ENCODE peak calls at places on chromosomes 6 and 20, in seven cellular contexts. X, O, D, P, L, S and H are unnamed samples.

GRCh38 chr20:36499211-36499610 is 42.1 kb upstream of the MYL9 start:
- DNase-seq in X (no peak), O (no peak), D (no peak), P (no peak), L (no peak), S (no peak), H (no peak)

GRCh38 chr6:125277838-125278237 is 23.9 kb downstream of the HDDC2 start:
- DNase-seq in X (no peak), O (no peak), D (no peak), P (no peak), L (no peak), S (no peak), H (no peak)

GRCh38 chr6:167706313-167707109 is 120.2 kb upstream of the AFDN start:
- DNase-seq in X (no peak), O (peak), D (no peak), P (no peak), L (peak), S (peak), H (peak)

GRCh38 chr6:14031516-14031915 is 86.1 kb upstream of the CD83 start:
- DNase-seq in X (no peak), O (no peak), D (peak), P (no peak), L (no peak), S (no peak), H (no peak)

GRCh38 chr20:12166053-12166717 is 248.5 kb downstream of the BTBD3 start:
- DNase-seq in X (no peak), O (no peak), D (peak), P (peak), L (no peak), S (no peak), H (no peak)

GRCh38 chr6:114158838-114159694 is 183.8 kb downstream of the HS3ST5 start:
- DNase-seq in X (no peak), O (no peak), D (no peak), P (no peak), L (no peak), S (no peak), H (no peak)

GRCh38 chr6:93684339-93684738 is 265.0 kb upstream of the EPHA7 start:
- DNase-seq in X (no peak), O (no peak), D (no peak), P (no peak), L (no peak), S (no peak), H (no peak)

GRCh38 chr6:149060985-149061760 is 256.3 kb upstream of the TAB2 start:
- DNase-seq in X (peak), O (no peak), D (peak), P (no peak), L (no peak), S (no peak), H (no peak)

GRCh38 chr6:25027221-25027916 is 91.6 kb upstream of the RIPOR2 start:
- DNase-seq in X (no peak), O (peak), D (no peak), P (no peak), L (peak), S (peak), H (peak)

GRCh38 chr6:112401083-112401482 is 54.0 kb downstream of the RFPL4B start:
- DNase-seq in X (no peak), O (no peak), D (no peak), P (no peak), L (no peak), S (no peak), H (no peak)

GRCh38 chr6:112400282-112400681 is 53.2 kb downstream of the RFPL4B start:
- DNase-seq in X (no peak), O (no peak), D (no peak), P (no peak), L (no peak), S (no peak), H (no peak)

GRCh38 chr6:112396221-112396620 is 49.1 kb downstream of the RFPL4B start:
- DNase-seq in X (no peak), O (no peak), D (no peak), P (no peak), L (no peak), S (no peak), H (no peak)

GRCh38 chr6:112398686-112399085 is 51.6 kb downstream of the RFPL4B start:
- DNase-seq in X (no peak), O (no peak), D (no peak), P (no peak), L (no peak), S (no peak), H (no peak)
- TF ChIP-seq CTCF in X (no peak), O (no peak), D (no peak), P (no peak), L (no peak), S (no peak), H (no peak)

GRCh38 chr6:107185570-107185969 is 70.3 kb upstream of the BEND3 start:
- DNase-seq in X (peak), O (no peak), D (peak), P (no peak), L (no peak), S (no peak), H (no peak)
- TF ChIP-seq CTCF in X (peak), O (no peak), D (no peak), P (peak), L (no peak), S (no peak), H (no peak)

GRCh38 chr6:41298785-41299498 is 12.5 kb upstream of the TREM1 start:
- DNase-seq in X (no peak), O (no peak), D (no peak), P (no peak), L (no peak), S (no peak), H (no peak)

GRCh38 chr6:41306187-41306854 is 19.8 kb upstream of the TREM1 start:
- DNase-seq in X (peak), O (peak), D (peak), P (no peak), L (peak), S (no peak), H (peak)

GRCh38 chr6:41302638-41303037 is 16.2 kb upstream of the TREM1 start:
- DNase-seq in X (no peak), O (no peak), D (no peak), P (no peak), L (no peak), S (no peak), H (no peak)
- TF ChIP-seq CTCF in X (no peak), O (no peak), D (no peak), P (no peak), L (no peak), S (no peak), H (no peak)

GRCh38 chr6:85798934-85799490 is 156.3 kb upstream of the SYNCRIP start:
- DNase-seq in X (no peak), O (no peak), D (no peak), P (no peak), L (no peak), S (no peak), H (no peak)
- TF ChIP-seq CTCF in X (no peak), O (no peak), D (no peak), P (no peak), L (no peak), S (no peak), H (no peak)